ENCODE peak calls at places on chromosomes 12 and 14, in ten cellular contexts. G is tibial nerve, E is NB4, M is K562, Z is stomach, O is HepG2, W is prostate gland, V is transverse colon, X is suprapubic skin, I is A549. Y is an unnamed sample.

GRCh38 chr12:12527820-12528296 is 34.8 kb downstream of the DUSP16 start:
- DNase-seq in G (no peak), E (no peak), M (no peak), Z (no peak), O (no peak), W (no peak), V (no peak), X (no peak), I (no peak), Y (no peak)

GRCh38 chr12:85188609-85189008 is 91.4 kb upstream of the ALX1 start:
- DNase-seq in G (no peak), E (no peak), M (no peak), Z (no peak), O (no peak), W (no peak), V (no peak), X (no peak), I (no peak), Y (no peak)

GRCh38 chr14:64303471-64303917 is 9.3 kb upstream of the ESR2 start:
- DNase-seq in G (no peak), E (peak), M (peak), Z (no peak), O (peak), W (no peak), V (no peak), X (no peak), I (peak), Y (no peak)

GRCh38 chr12:24418157-24418556 is 468.7 kb upstream of the SOX5 start:
- DNase-seq in G (no peak), E (no peak), M (no peak), Z (no peak), O (no peak), W (no peak), V (no peak), X (no peak), I (no peak), Y (no peak)

GRCh38 chr14:93994919-93995682 is 2.0 kb upstream of the CCDC197 start:
- DNase-seq in G (no peak), E (no peak), M (no peak), Z (peak), O (no peak), W (no peak), V (peak), X (no peak), I (peak), Y (no peak)

GRCh38 chr12:22409071-22409951 is 74.8 kb upstream of the ST8SIA1 start:
- DNase-seq in G (no peak), E (no peak), M (no peak), Z (no peak), O (no peak), W (no peak), V (no peak), X (no peak), I (no peak), Y (no peak)

GRCh38 chr12:56315256-56315625 is 547 bp downstream of the CNPY2 start:
- DNase-seq in G (no peak), E (no peak), M (peak), Z (no peak), O (no peak), W (no peak), V (peak), X (peak), I (no peak), Y (no peak)

GRCh38 chr12:51549637-51550036 is 41.4 kb upstream of the SCN8A start:
- DNase-seq in G (no peak), E (no peak), M (no peak), Z (no peak), O (no peak), W (no peak), V (no peak), X (no peak), I (no peak), Y (no peak)

GRCh38 chr12:76284816-76285750 is 63.1 kb downstream of the BBS10 start:
- DNase-seq in G (no peak), E (no peak), M (no peak), Z (no peak), O (peak), W (no peak), V (no peak), X (no peak), I (no peak), Y (no peak)

GRCh38 chr12:6552140-6552551 is 3.7 kb downstream of the IFFO1 start:
- DNase-seq in G (no peak), E (no peak), M (no peak), Z (no peak), O (no peak), W (no peak), V (no peak), X (no peak), I (no peak), Y (no peak)
- TF ChIP-seq POLR2A in G (no peak), E (no peak), M (no peak), Z (no peak), O (no peak), W (no peak), V (no peak), X (no peak), I (no peak), Y (no peak)

GRCh38 chr14:34693228-34693939 is 21.0 kb downstream of the CFL2 start:
- DNase-seq in G (no peak), E (peak), M (peak), Z (peak), O (peak), W (no peak), V (peak), X (no peak), I (peak), Y (no peak)
- TF ChIP-seq POLR2A in G (no peak), E (no peak), M (peak), Z (no peak), O (peak), W (no peak), V (no peak), X (no peak), I (peak), Y (no peak)

GRCh38 chr12:570949-571794 is 92.1 kb downstream of the NINJ2 start:
- DNase-seq in G (peak), E (no peak), M (peak), Z (peak), O (peak), W (peak), V (peak), X (peak), I (peak), Y (peak)
- TF ChIP-seq POLR2A in G (no peak), E (no peak), M (no peak), Z (no peak), O (no peak), W (no peak), V (no peak), X (no peak), I (no peak), Y (no peak)

GRCh38 chr14:67359775-67360468 is at the start of the genes ATP6V1D and EIF2S1:
- DNase-seq in G (peak), E (peak), M (peak), Z (peak), O (peak), W (peak), V (peak), X (peak), I (peak), Y (peak)
- TF ChIP-seq POLR2A in G (peak), E (peak), M (peak), Z (no peak), O (peak), W (peak), V (peak), X (peak), I (peak), Y (peak)

DNA sequence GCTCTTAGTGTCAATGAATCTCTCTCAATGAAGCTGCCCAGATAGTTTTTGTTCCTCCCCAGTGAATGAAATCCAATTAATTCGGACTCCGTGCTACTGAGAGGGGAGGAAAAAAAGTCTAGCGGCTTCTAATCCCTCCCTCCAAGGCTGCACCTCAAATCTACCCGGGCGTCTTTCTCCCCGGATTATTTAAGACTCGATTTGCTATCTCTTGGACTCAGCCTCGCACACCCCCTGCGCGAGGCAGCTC is 134 bp downstream of the DUSP6 start:
- DNase-seq in G (no peak), E (no peak), M (no peak), Z (no peak), O (no peak), W (no peak), V (no peak), X (no peak), I (no peak), Y (no peak)
- TF ChIP-seq POLR2A in G (no peak), E (peak), M (no peak), Z (no peak), O (peak), W (no peak), V (peak), X (peak), I (no peak), Y (no peak)